ENCODE peak calls at places on chromosomes 13 and 19, in five cellular contexts. K is A549, T is H1, M is K562, E is HepG2. Q is an unnamed sample.

GRCh38 chr19:40322271-40322610 is 26.0 kb downstream of the C19orf47 start:
- DNase-seq in M (no peak), E (no peak), T (no peak), K (no peak), Q (no peak)

GRCh38 chr13:65965496-65965895 is 1264.6 kb downstream of the PCDH9 start:
- DNase-seq in K (no peak), E (no peak), T (no peak), M (no peak), Q (peak; percentile 20)

GRCh38 chr13:25819856-25820530 is 231.8 kb downstream of the SHISA2 start:
- DNase-seq in T (no peak), K (no peak), E (no peak), M (no peak), Q (no peak)

GRCh38 chr19:23481043-23481442 is 85.8 kb upstream of the ZNF91 start:
- DNase-seq in E (no peak), T (no peak), K (no peak), M (no peak), Q (no peak)

GRCh38 chr19:41548954-41549688 is 26.8 kb upstream of the CEACAM21 start:
- DNase-seq in K (no peak), E (no peak), T (no peak), M (no peak), Q (no peak)

GRCh38 chr19:7928741-7929701 is 3.1 kb upstream of the CTXN1 start:
- DNase-seq in K (peak; percentile 40), E (peak; percentile 53), T (peak; percentile 90), M (peak; percentile 72), Q (peak; percentile 88)

GRCh38 chr19:40666803-40667438 is 23.5 kb downstream of the NUMBL start:
- DNase-seq in K (no peak), M (no peak), E (no peak), T (no peak), Q (no peak)

GRCh38 chr13:48457578-48458242 is 44.8 kb upstream of the LPAR6 start:
- DNase-seq in E (no peak), M (no peak), T (no peak), K (no peak), Q (no peak)

GRCh38 chr13:32309812-32310706 is 5.1 kb downstream of the ZAR1L start:
- DNase-seq in T (peak; percentile 47), K (peak; percentile 49), M (peak; percentile 15), E (peak; percentile 65), Q (peak; percentile 72)

GRCh38 chr13:103386341-103386740 is 320.1 kb upstream of the SLC10A2 start:
- DNase-seq in E (no peak), T (no peak), M (no peak), K (peak; percentile 2), Q (no peak)

GRCh38 chr19:44447864-44448674 is at the start of gene ZNF229:
- DNase-seq in E (peak; percentile 12), T (peak; percentile 83), K (peak; percentile 99), M (peak; percentile 73), Q (peak; percentile 94)

GRCh38 chr13:98860491-98860890 is 108.0 kb upstream of the SLC15A1 start:
- DNase-seq in M (no peak), E (no peak), T (no peak), K (no peak), Q (no peak)

GRCh38 chr19:54477650-54478049 is 4.6 kb upstream of the CDC42EP5 start:
- DNase-seq in M (no peak), E (no peak), K (no peak), T (no peak), Q (no peak)

GRCh38 chr19:38197937-38198704 is 25.9 kb downstream of the DPF1 start:
- DNase-seq in E (no peak), T (no peak), K (no peak), M (no peak), Q (no peak)

GRCh38 chr19:29777916-29778315 is 33.9 kb upstream of the CCNE1 start:
- DNase-seq in T (no peak), M (no peak), E (no peak), K (no peak), Q (no peak)

GRCh38 chr19:2488942-2489731 is 13.2 kb downstream of the GADD45B start:
- DNase-seq in M (no peak), K (peak; percentile 53), E (no peak), T (peak; percentile 74), Q (no peak)

GRCh38 chr13:39776439-39776838 is 121.0 kb downstream of the COG6 start:
- DNase-seq in M (no peak), K (peak; percentile 8), E (no peak), T (no peak), Q (peak; percentile 88)

GRCh38 chr13:44806841-44807240 is 182.4 kb downstream of the NUFIP1 start:
- DNase-seq in T (no peak), M (no peak), K (no peak), E (no peak), Q (no peak)

GRCh38 chr19:51440052-51440451 is 18.2 kb downstream of the SIGLEC8 start:
- DNase-seq in E (no peak), T (no peak), M (no peak), K (no peak), Q (no peak)

GRCh38 chr19:38233740-38234251 is 9.8 kb upstream of the DPF1 start:
- DNase-seq in K (peak; percentile 90), E (peak; percentile 58), M (peak; percentile 79), T (peak; percentile 99), Q (peak; percentile 59)

GRCh38 chr13:59750860-59751259 is 412.9 kb downstream of the DIAPH3 start:
- DNase-seq in K (no peak), M (no peak), T (peak; percentile 59), E (no peak), Q (peak; percentile 57)

GRCh38 chr19:6587093-6587820 is 3.7 kb downstream of the CD70 start:
- DNase-seq in M (peak; percentile 32), K (no peak), T (peak; percentile 56), E (no peak), Q (no peak)
- H3K4me3 ChIP-seq in M (peak overlapping the region; percentile 9), K (no peak overlapping the region), T (peak overlapping the region; percentile 57), E (no peak overlapping the region), Q (no peak overlapping the region)

GRCh38 chr13:73499685-73500084 is 440.9 kb downstream of the KLF5 start:
- DNase-seq in M (no peak), K (no peak), T (no peak), E (no peak), Q (no peak)
- TF ChIP-seq MAFK in M (no peak), K (no peak), T (no peak), E (no peak), Q (no peak)

GRCh38 chr19:1268392-1269064 is 604 bp upstream of the CIRBP start:
- DNase-seq in E (no peak), K (no peak), T (no peak), M (no peak), Q (no peak)
- H3K4me3 ChIP-seq in E (peak overlapping the region; percentile 40), K (no peak overlapping the region), T (no peak overlapping the region), M (no peak overlapping the region), Q (no peak overlapping the region)

DNA sequence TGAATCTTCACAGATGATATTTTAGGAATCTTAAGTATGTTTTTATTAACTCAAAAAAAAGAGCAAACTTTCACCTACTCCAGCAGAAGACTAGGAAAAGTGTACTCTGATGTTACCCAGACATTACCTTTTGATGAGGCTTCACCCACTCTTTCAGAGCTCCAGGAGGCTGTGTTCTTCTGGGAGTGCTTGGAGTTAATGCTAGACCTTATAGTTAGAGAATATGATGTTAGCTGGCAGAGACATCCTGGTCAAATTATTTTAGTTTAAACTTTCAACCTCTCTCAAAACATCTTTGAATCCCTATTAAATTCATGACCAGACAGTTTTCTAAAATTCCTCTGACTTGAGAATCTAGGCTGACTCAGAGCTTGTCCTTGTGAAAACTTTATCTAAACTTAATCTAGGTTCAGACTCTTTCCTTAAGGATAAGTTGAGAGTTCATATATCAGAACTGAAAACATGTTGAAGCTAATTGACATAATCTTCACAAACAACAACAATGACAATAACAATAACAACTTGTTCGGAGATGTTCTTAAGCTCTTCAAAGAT is 82.8 kb downstream of the ITGBL1 start:
- DNase-seq in K (no peak), E (no peak), T (no peak), M (no peak), Q (peak; percentile 44)
- TF ChIP-seq MAFK in K (no peak), E (no peak), T (no peak), M (no peak), Q (peak; percentile 45)

GRCh38 chr19:17329061-17329767 is 5.4 kb downstream of the ANO8 start:
- DNase-seq in K (no peak), T (peak; percentile 77), E (no peak), M (no peak), Q (no peak)

GRCh38 chr19:17327068-17327653 is 7.5 kb downstream of the ANO8 start:
- DNase-seq in M (no peak), T (no peak), E (no peak), K (no peak), Q (no peak)

GRCh38 chr19:17327654-17328516 is 6.8 kb downstream of the ANO8 start:
- DNase-seq in K (no peak), T (peak; percentile 89), M (peak; percentile 82), E (peak; percentile 13), Q (no peak)

GRCh38 chr19:17329768-17330545 is 4.7 kb downstream of the ANO8 start:
- DNase-seq in K (no peak), T (no peak), E (no peak), M (no peak), Q (no peak)

GRCh38 chr19:17328517-17329060 is 6.1 kb downstream of the ANO8 start:
- DNase-seq in K (no peak), T (peak; percentile 74), E (no peak), M (peak; percentile 61), Q (no peak)
- H3K4me3 ChIP-seq in K (no peak overlapping the region), T (peak overlapping the region; percentile 60), E (no peak overlapping the region), M (peak overlapping the region; percentile 44), Q (no peak overlapping the region)